ENCODE peak calls at places on chromosomes 13 and 19, in eight cellular contexts. One of them, this sample, is unnamed.

GRCh38 chr13:102484329-102484728 is 82.5 kb upstream of the FGF14 start:
- DNase-seq in pancreas: no peak
- DNase-seq in RPMI8226: no peak
- DNase-seq in left cardiac atrium: no peak
- DNase-seq in fibroblast of lung: peak
- DNase-seq in stimulated activated naive CD8-positive, alpha-beta T cell treated with anti-CD3 and anti-CD28 coated beads, Interleukin-15, Interleukin-2, amounts not matched to agents 100 U/mL and 50 U/mL, for 24 hours: no peak
- DNase-seq in fibroblast of pulmonary artery: no peak
- DNase-seq in mammary epithelial cell: peak
- DNase-seq in this sample: no peak

GRCh38 chr13:23463631-23464030 is 30.1 kb upstream of the SACS start:
- DNase-seq in left cardiac atrium: no peak
- DNase-seq in mammary epithelial cell: no peak
- DNase-seq in RPMI8226: no peak
- DNase-seq in fibroblast of pulmonary artery: no peak
- DNase-seq in fibroblast of lung: no peak
- DNase-seq in stimulated activated naive CD8-positive, alpha-beta T cell treated with anti-CD3 and anti-CD28 coated beads, Interleukin-15, Interleukin-2, amounts not matched to agents 100 U/mL and 50 U/mL, for 24 hours: no peak
- DNase-seq in pancreas: no peak
- DNase-seq in this sample: no peak

GRCh38 chr19:12745166-12745897 is 6.3 kb upstream of the BEST2 start:
- DNase-seq in fibroblast of lung: no peak
- DNase-seq in stimulated activated naive CD8-positive, alpha-beta T cell treated with anti-CD3 and anti-CD28 coated beads, Interleukin-15, Interleukin-2, amounts not matched to agents 100 U/mL and 50 U/mL, for 24 hours: no peak
- DNase-seq in fibroblast of pulmonary artery: no peak
- DNase-seq in pancreas: no peak
- DNase-seq in RPMI8226: no peak
- DNase-seq in left cardiac atrium: no peak
- DNase-seq in mammary epithelial cell: no peak
- DNase-seq in this sample: no peak

GRCh38 chr19:20279516-20279915 is 112.5 kb downstream of the ZNF486 start:
- DNase-seq in fibroblast of lung: no peak
- DNase-seq in left cardiac atrium: no peak
- DNase-seq in stimulated activated naive CD8-positive, alpha-beta T cell treated with anti-CD3 and anti-CD28 coated beads, Interleukin-15, Interleukin-2, amounts not matched to agents 100 U/mL and 50 U/mL, for 24 hours: no peak
- DNase-seq in mammary epithelial cell: no peak
- DNase-seq in RPMI8226: no peak
- DNase-seq in fibroblast of pulmonary artery: no peak
- DNase-seq in pancreas: no peak
- DNase-seq in this sample: no peak

GRCh38 chr19:46998445-46999142 is 21.0 kb upstream of the NPAS1 start:
- DNase-seq in fibroblast of pulmonary artery: no peak
- DNase-seq in mammary epithelial cell: no peak
- DNase-seq in stimulated activated naive CD8-positive, alpha-beta T cell treated with anti-CD3 and anti-CD28 coated beads, Interleukin-15, Interleukin-2, amounts not matched to agents 100 U/mL and 50 U/mL, for 24 hours: no peak
- DNase-seq in fibroblast of lung: no peak
- DNase-seq in pancreas: peak
- DNase-seq in left cardiac atrium: no peak
- DNase-seq in RPMI8226: no peak
- DNase-seq in this sample: no peak

GRCh38 chr13:35198821-35199220 is 256.8 kb downstream of the NBEA start:
- DNase-seq in left cardiac atrium: no peak
- DNase-seq in pancreas: no peak
- DNase-seq in stimulated activated naive CD8-positive, alpha-beta T cell treated with anti-CD3 and anti-CD28 coated beads, Interleukin-15, Interleukin-2, amounts not matched to agents 100 U/mL and 50 U/mL, for 24 hours: no peak
- DNase-seq in fibroblast of lung: no peak
- DNase-seq in mammary epithelial cell: no peak
- DNase-seq in RPMI8226: no peak
- DNase-seq in fibroblast of pulmonary artery: no peak
- DNase-seq in this sample: no peak

GRCh38 chr13:76741624-76742023 is 144.6 kb downstream of the KCTD12 start:
- DNase-seq in stimulated activated naive CD8-positive, alpha-beta T cell treated with anti-CD3 and anti-CD28 coated beads, Interleukin-15, Interleukin-2, amounts not matched to agents 100 U/mL and 50 U/mL, for 24 hours: no peak
- DNase-seq in left cardiac atrium: no peak
- DNase-seq in fibroblast of lung: no peak
- DNase-seq in fibroblast of pulmonary artery: no peak
- DNase-seq in pancreas: no peak
- DNase-seq in mammary epithelial cell: no peak
- DNase-seq in RPMI8226: no peak
- DNase-seq in this sample: no peak

GRCh38 chr13:44759222-44759721 is 183.1 kb upstream of the TSC22D1 start:
- DNase-seq in pancreas: no peak
- DNase-seq in fibroblast of pulmonary artery: no peak
- DNase-seq in left cardiac atrium: no peak
- DNase-seq in fibroblast of lung: no peak
- DNase-seq in RPMI8226: no peak
- DNase-seq in mammary epithelial cell: peak
- DNase-seq in stimulated activated naive CD8-positive, alpha-beta T cell treated with anti-CD3 and anti-CD28 coated beads, Interleukin-15, Interleukin-2, amounts not matched to agents 100 U/mL and 50 U/mL, for 24 hours: no peak
- DNase-seq in this sample: peak

GRCh38 chr19:49712397-49712859 is 21.5 kb downstream of the CPT1C start:
- DNase-seq in pancreas: peak
- DNase-seq in fibroblast of pulmonary artery: peak
- DNase-seq in RPMI8226: no peak
- DNase-seq in left cardiac atrium: peak
- DNase-seq in stimulated activated naive CD8-positive, alpha-beta T cell treated with anti-CD3 and anti-CD28 coated beads, Interleukin-15, Interleukin-2, amounts not matched to agents 100 U/mL and 50 U/mL, for 24 hours: no peak
- DNase-seq in mammary epithelial cell: no peak
- DNase-seq in fibroblast of lung: peak
- DNase-seq in this sample: no peak

GRCh38 chr19:3192684-3193083 is 7.0 kb downstream of the NCLN start:
- DNase-seq in stimulated activated naive CD8-positive, alpha-beta T cell treated with anti-CD3 and anti-CD28 coated beads, Interleukin-15, Interleukin-2, amounts not matched to agents 100 U/mL and 50 U/mL, for 24 hours: no peak
- DNase-seq in fibroblast of lung: no peak
- DNase-seq in RPMI8226: no peak
- DNase-seq in pancreas: peak
- DNase-seq in left cardiac atrium: no peak
- DNase-seq in mammary epithelial cell: no peak
- DNase-seq in fibroblast of pulmonary artery: no peak
- DNase-seq in this sample: no peak

GRCh38 chr13:87259479-87260083 is 411.6 kb upstream of the SLITRK5 start:
- DNase-seq in mammary epithelial cell: no peak
- DNase-seq in left cardiac atrium: no peak
- DNase-seq in pancreas: no peak
- DNase-seq in stimulated activated naive CD8-positive, alpha-beta T cell treated with anti-CD3 and anti-CD28 coated beads, Interleukin-15, Interleukin-2, amounts not matched to agents 100 U/mL and 50 U/mL, for 24 hours: no peak
- DNase-seq in fibroblast of lung: peak
- DNase-seq in fibroblast of pulmonary artery: no peak
- DNase-seq in RPMI8226: peak
- DNase-seq in this sample: no peak

GRCh38 chr13:113959198-113959597 is 14.7 kb downstream of the C13orf46 start:
- DNase-seq in fibroblast of lung: no peak
- DNase-seq in RPMI8226: no peak
- DNase-seq in left cardiac atrium: peak
- DNase-seq in fibroblast of pulmonary artery: no peak
- DNase-seq in pancreas: peak
- DNase-seq in stimulated activated naive CD8-positive, alpha-beta T cell treated with anti-CD3 and anti-CD28 coated beads, Interleukin-15, Interleukin-2, amounts not matched to agents 100 U/mL and 50 U/mL, for 24 hours: no peak
- DNase-seq in mammary epithelial cell: peak
- DNase-seq in this sample: peak

GRCh38 chr19:9323557-9323918 is 441 bp upstream of the ZNF559 start:
- DNase-seq in fibroblast of pulmonary artery: peak
- DNase-seq in left cardiac atrium: peak
- DNase-seq in pancreas: peak
- DNase-seq in fibroblast of lung: peak
- DNase-seq in RPMI8226: peak
- DNase-seq in stimulated activated naive CD8-positive, alpha-beta T cell treated with anti-CD3 and anti-CD28 coated beads, Interleukin-15, Interleukin-2, amounts not matched to agents 100 U/mL and 50 U/mL, for 24 hours: peak
- DNase-seq in mammary epithelial cell: peak
- DNase-seq in this sample: peak

GRCh38 chr19:48795855-48796142 is 15.0 kb downstream of the BCAT2 start:
- DNase-seq in left cardiac atrium: peak
- DNase-seq in stimulated activated naive CD8-positive, alpha-beta T cell treated with anti-CD3 and anti-CD28 coated beads, Interleukin-15, Interleukin-2, amounts not matched to agents 100 U/mL and 50 U/mL, for 24 hours: no peak
- DNase-seq in fibroblast of pulmonary artery: no peak
- DNase-seq in fibroblast of lung: no peak
- DNase-seq in RPMI8226: no peak
- DNase-seq in mammary epithelial cell: no peak
- DNase-seq in pancreas: no peak
- DNase-seq in this sample: no peak

GRCh38 chr13:84497613-84498012 is 615.3 kb upstream of the SLITRK1 start:
- DNase-seq in left cardiac atrium: no peak
- DNase-seq in pancreas: no peak
- DNase-seq in fibroblast of lung: no peak
- DNase-seq in stimulated activated naive CD8-positive, alpha-beta T cell treated with anti-CD3 and anti-CD28 coated beads, Interleukin-15, Interleukin-2, amounts not matched to agents 100 U/mL and 50 U/mL, for 24 hours: no peak
- DNase-seq in fibroblast of pulmonary artery: no peak
- DNase-seq in RPMI8226: no peak
- DNase-seq in mammary epithelial cell: no peak
- DNase-seq in this sample: no peak